ENCODE peak calls at places on chromosomes 7 and 10, in seven cellular contexts. G is fibroblast of mammary gland, F is lower lobe of right lung, R is HL-60, C is neuronal stem cell, X is iris pigment epithelial cell, J is fibroblast of the aortic adventitia. Y is an unnamed sample.

GRCh38 chr7:110922906-110923305 is 168.0 kb upstream of the LRRN3 start:
- DNase-seq in C (no peak), F (no peak), X (peak; percentile 89), G (peak; percentile 86), R (no peak), J (peak; percentile 26), Y (no peak)

GRCh38 chr10:60446855-60447254 is 57.2 kb upstream of the ANK3 start:
- DNase-seq in X (peak; percentile 16), G (no peak), C (no peak), J (no peak), R (no peak), F (peak; percentile 51), Y (no peak)

GRCh38 chr10:115171392-115171960 is 78.3 kb downstream of the ATRNL1 start:
- DNase-seq in C (peak; percentile 1), R (no peak), G (peak; percentile 4), F (no peak), X (peak; percentile 2), J (peak; percentile 18), Y (no peak)

GRCh38 chr10:125782661-125783060 is 7.0 kb upstream of the MMP21 start:
- DNase-seq in F (no peak), G (peak; percentile 6), X (no peak), C (no peak), J (no peak), R (no peak), Y (no peak)

GRCh38 chr10:79167537-79167936 is 98.8 kb downstream of the ZMIZ1 start:
- DNase-seq in C (no peak), X (no peak), J (no peak), G (no peak), R (no peak), F (no peak), Y (no peak)

GRCh38 chr10:4262449-4262848 is 477.4 kb upstream of the KLF6 start:
- DNase-seq in F (no peak), C (no peak), G (no peak), J (no peak), X (no peak), R (no peak), Y (no peak)

GRCh38 chr10:26860026-26860541 is 674 bp downstream of the ABI1 start:
- DNase-seq in C (peak; percentile 39), F (peak; percentile 76), X (peak; percentile 82), R (no peak), G (peak; percentile 77), J (peak; percentile 69), Y (peak; percentile 67)

GRCh38 chr7:142863891-142864685 is 9.2 kb downstream of the EPHB6 start:
- DNase-seq in F (no peak), C (no peak), G (no peak), R (no peak), X (no peak), J (no peak), Y (no peak)

GRCh38 chr10:115624448-115624847 is 531.3 kb downstream of the ATRNL1 start:
- DNase-seq in C (no peak), R (no peak), F (no peak), G (no peak), X (peak; percentile 20), J (no peak), Y (no peak)

GRCh38 chr7:142307246-142307900 is 49.5 kb upstream of the PRSS58 start:
- DNase-seq in C (no peak), G (no peak), R (no peak), F (no peak), X (no peak), J (no peak), Y (no peak)

GRCh38 chr7:47510192-47510591 is 71.7 kb downstream of the TNS3 start:
- DNase-seq in F (no peak), X (no peak), G (no peak), C (no peak), J (no peak), R (no peak), Y (no peak)

Y was measured in nephron progenitor cell.